ENCODE peak calls at places on chromosomes 11 and 22, in nine cellular contexts. N is MM.1S, E is uterus, V is coronary artery, L is left ventricle myocardium inferior, P is prostate gland, D is colonic mucosa, Q is thoracic aorta, Z is heart left ventricle. S is an unnamed sample.

GRCh38 chr11:45301537-45302246 is 15.6 kb upstream of the SYT13 start:
- DNase-seq in Z (no peak), N (no peak), E (no peak), V (no peak), P (no peak), D (no peak), L (no peak), Q (no peak), S (no peak)

GRCh38 chr11:125086633-125087296 is 23.7 kb downstream of the SLC37A2 start:
- DNase-seq in V (no peak), Q (no peak), D (no peak), E (no peak), P (no peak), L (no peak), Z (no peak), N (no peak), S (no peak)

GRCh38 chr11:35464308-35464707 is 45.0 kb upstream of the SLC1A2 start:
- DNase-seq in P (no peak), V (no peak), D (no peak), N (no peak), Q (no peak), E (no peak), Z (no peak), L (no peak), S (no peak)

GRCh38 chr11:19800162-19800561 is 87.5 kb downstream of the NAV2 start:
- DNase-seq in E (no peak), L (no peak), P (no peak), V (no peak), D (no peak), N (no peak), Z (no peak), Q (no peak), S (no peak)

GRCh38 chr11:76233936-76234703 is 27.8 kb upstream of the WNT11 start:
- DNase-seq in D (peak), N (peak), Q (peak), P (no peak), E (peak), Z (peak), L (peak), V (peak), S (peak)

GRCh38 chr11:8008212-8008611 is 21.1 kb downstream of the EIF3F start:
- DNase-seq in Z (no peak), L (no peak), P (no peak), V (no peak), D (no peak), Q (no peak), N (no peak), E (no peak), S (no peak)

GRCh38 chr11:76073716-76074115 is 132.6 kb downstream of the WNT11 start:
- DNase-seq in V (no peak), N (no peak), Z (no peak), L (no peak), E (no peak), Q (no peak), D (no peak), P (no peak), S (no peak)

GRCh38 chr11:22337571-22338464 is at the start of gene SLC17A6:
- DNase-seq in V (no peak), P (no peak), E (no peak), Z (no peak), N (peak), Q (no peak), L (no peak), D (no peak), S (no peak)

GRCh38 chr22:50276143-50276542 is 6.0 kb upstream of the MAPK11 start:
- DNase-seq in D (peak), E (peak), Z (peak), V (peak), P (peak), Q (no peak), N (peak), L (peak), S (peak)

GRCh38 chr22:49753961-49754673 is 73.6 kb downstream of the BRD1 start:
- DNase-seq in Q (no peak), L (no peak), V (peak), D (no peak), E (no peak), N (peak), P (no peak), Z (no peak), S (no peak)

GRCh38 chr11:71286701-71287643 is 34.6 kb upstream of the SHANK2 start:
- DNase-seq in D (peak), P (peak), V (peak), Q (no peak), L (no peak), N (no peak), Z (no peak), E (no peak), S (no peak)

GRCh38 chr22:50171965-50172421 is 1.5 kb downstream of the PANX2 start:
- DNase-seq in V (no peak), N (no peak), Z (no peak), E (no peak), L (no peak), P (no peak), Q (no peak), D (no peak), S (no peak)

DNA sequence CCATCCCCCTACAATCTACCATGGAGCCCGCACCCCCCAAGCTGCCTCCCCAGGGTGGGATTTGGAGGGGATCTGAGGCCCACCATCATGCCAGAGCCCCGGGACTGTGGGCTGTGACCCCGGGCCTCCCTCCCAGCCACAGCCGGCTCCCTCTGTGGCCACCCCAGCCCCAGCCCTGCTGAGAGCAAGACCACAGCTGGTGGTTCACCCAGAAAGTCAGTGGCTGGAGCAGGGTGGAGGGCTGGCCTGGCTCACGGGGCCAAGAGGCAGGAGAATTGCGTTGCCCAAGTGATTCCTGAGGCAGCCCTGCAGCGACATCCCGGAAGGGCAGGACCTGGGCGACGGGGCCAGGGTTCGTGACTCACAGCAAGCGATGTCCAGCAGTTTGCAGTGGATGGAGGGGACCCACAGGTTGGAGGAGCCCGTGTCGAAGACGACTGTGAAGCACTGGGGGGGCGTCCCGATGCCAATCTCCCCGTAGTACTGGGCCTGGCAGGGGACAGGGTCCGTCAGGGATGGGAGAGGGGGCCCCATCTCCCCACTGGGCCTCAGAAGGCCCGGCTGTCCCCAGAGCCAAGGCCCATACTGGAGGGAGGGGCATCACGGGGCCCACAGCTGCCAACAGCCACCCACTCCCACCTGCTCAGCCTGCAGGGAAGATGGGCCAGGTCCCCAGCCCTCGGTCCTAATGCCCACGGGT is 4.4 kb downstream of the CTSD start:
- DNase-seq in N (no peak), L (no peak), P (no peak), V (no peak), Q (no peak), E (no peak), Z (no peak), D (no peak), S (no peak)
- H3K27ac ChIP-seq in N (no peak), L (peak), P (no peak), V (peak), Q (peak), E (no peak), Z (peak), D (no peak), S (peak)

DNA sequence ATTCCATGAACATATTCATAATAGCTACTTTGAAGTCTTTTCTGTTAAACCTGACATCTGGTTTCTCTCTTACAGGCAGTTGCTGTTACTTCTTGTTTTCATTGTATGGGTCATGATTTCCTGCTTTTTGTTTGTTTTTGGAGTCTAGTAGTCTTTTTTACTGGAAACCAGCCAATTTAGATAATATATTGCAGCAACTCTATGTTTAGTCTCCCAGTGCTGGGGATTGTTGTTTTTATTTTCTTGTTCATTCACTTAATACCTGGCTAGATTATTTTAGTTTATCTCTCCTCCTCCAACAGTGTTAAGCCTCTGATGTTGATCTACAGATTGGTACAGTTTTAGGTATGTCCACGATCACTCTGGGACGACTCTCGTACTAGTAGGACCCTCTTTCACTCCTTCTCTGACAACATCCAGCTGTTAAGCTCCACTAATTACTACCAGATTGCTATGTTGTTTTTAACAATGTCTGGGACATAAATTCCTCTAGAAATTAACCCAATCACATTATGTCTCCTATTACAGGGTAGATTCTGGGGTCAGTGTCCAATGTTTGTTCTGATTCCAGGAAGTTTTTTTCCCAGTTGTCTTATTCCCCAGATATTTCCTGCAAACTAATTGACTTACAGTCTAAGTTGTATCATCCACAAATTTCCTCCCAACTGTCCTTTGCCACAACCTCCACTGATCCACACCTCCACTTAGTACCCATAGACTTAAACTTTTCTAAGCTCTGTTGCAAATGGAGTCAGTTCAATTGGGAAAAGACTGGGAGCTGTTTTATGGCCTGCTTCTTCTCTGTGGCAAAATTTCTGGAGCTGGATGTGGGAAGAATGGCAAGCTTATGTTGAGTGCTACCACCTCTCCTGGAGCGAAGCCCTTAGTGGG is 1280.6 kb upstream of the CNTN5 start:
- DNase-seq in Q (no peak), N (no peak), P (no peak), Z (no peak), D (no peak), E (no peak), V (no peak), L (no peak), S (no peak)
- H3K27ac ChIP-seq in Q (no peak), N (no peak), P (no peak), Z (peak), D (no peak), E (peak), V (no peak), L (peak), S (peak)

DNA sequence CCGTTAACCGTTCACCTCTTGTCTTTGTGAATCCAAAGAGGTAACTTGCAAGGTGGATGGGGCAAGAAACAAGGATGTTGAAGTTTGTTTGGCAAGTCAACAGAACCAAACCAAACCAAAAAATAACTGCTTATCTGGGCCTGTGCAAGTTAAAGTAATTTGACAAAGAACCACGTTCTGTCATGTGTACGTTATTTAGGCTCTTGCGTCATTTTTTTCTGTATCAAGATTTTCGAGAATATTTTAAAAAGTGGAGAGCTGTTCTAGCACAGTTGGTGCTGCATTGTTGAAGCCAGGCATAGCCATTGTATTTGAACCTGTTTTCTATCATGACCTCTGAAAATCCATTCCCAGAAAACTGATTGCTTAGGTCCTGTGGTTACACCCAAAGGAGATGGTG is 55.1 kb downstream of the PARVA start:
- DNase-seq in L (no peak), N (no peak), E (no peak), D (no peak), Z (no peak), V (no peak), P (no peak), Q (no peak), S (no peak)
- H3K27ac ChIP-seq in L (peak), N (no peak), E (peak), D (peak), Z (peak), V (peak), P (peak), Q (peak), S (no peak)

GRCh38 chr11:130553306-130553705 is 104.9 kb downstream of the ADAMTS15 start:
- DNase-seq in Q (no peak), N (no peak), D (no peak), V (no peak), P (no peak), Z (no peak), L (no peak), E (no peak), S (no peak)

GRCh38 chr11:130550160-130550559 is 101.7 kb downstream of the ADAMTS15 start:
- DNase-seq in N (no peak), D (no peak), V (no peak), L (no peak), P (no peak), E (no peak), Q (no peak), Z (no peak), S (no peak)

GRCh38 chr11:130550984-130551383 is 102.5 kb downstream of the ADAMTS15 start:
- DNase-seq in Z (no peak), L (no peak), N (no peak), V (no peak), Q (no peak), P (no peak), E (no peak), D (no peak), S (no peak)

GRCh38 chr11:130549393-130549999 is 101.1 kb downstream of the ADAMTS15 start:
- DNase-seq in P (no peak), D (no peak), V (no peak), E (no peak), L (no peak), Q (no peak), Z (no peak), N (no peak), S (no peak)

GRCh38 chr11:130551388-130551787 is 102.9 kb downstream of the ADAMTS15 start:
- DNase-seq in N (no peak), P (no peak), Z (no peak), D (no peak), V (no peak), E (no peak), Q (no peak), L (no peak), S (no peak)
- H3K27ac ChIP-seq in N (no peak), P (no peak), Z (no peak), D (no peak), V (no peak), E (peak), Q (no peak), L (no peak), S (no peak)

DNA sequence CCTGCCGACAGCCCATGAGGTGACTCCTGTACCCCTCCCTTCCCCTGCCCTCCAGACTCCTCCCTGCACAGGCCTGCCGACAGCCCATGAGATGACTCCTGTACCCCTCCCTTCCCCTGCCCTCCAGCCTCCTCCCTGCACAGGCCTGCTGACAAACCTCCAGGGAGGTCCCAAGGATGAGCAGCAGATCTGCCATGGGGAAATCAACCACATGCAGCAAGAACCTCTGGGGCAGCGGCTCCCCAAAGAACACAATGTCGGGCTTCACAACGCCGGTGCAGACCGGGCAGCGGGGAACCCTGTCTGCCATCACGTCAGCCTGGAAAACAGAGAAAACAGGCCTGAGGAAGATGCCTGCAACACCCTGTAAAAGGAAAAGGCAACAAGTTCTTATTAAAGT is 12.2 kb downstream of the SIRT3 start:
- DNase-seq in P (no peak), Z (no peak), V (no peak), L (no peak), Q (no peak), E (no peak), N (no peak), D (no peak), S (no peak)
- H3K27ac ChIP-seq in P (no peak), Z (no peak), V (no peak), L (no peak), Q (no peak), E (no peak), N (no peak), D (no peak), S (no peak)

GRCh38 chr22:25745341-25746011 is 3.5 kb downstream of the MYO18B start:
- DNase-seq in E (no peak), L (no peak), P (no peak), N (no peak), Z (no peak), D (no peak), Q (no peak), V (no peak), S (no peak)
- H3K27ac ChIP-seq in E (no peak), L (peak), P (no peak), N (no peak), Z (peak), D (no peak), Q (peak), V (peak), S (no peak)

DNA sequence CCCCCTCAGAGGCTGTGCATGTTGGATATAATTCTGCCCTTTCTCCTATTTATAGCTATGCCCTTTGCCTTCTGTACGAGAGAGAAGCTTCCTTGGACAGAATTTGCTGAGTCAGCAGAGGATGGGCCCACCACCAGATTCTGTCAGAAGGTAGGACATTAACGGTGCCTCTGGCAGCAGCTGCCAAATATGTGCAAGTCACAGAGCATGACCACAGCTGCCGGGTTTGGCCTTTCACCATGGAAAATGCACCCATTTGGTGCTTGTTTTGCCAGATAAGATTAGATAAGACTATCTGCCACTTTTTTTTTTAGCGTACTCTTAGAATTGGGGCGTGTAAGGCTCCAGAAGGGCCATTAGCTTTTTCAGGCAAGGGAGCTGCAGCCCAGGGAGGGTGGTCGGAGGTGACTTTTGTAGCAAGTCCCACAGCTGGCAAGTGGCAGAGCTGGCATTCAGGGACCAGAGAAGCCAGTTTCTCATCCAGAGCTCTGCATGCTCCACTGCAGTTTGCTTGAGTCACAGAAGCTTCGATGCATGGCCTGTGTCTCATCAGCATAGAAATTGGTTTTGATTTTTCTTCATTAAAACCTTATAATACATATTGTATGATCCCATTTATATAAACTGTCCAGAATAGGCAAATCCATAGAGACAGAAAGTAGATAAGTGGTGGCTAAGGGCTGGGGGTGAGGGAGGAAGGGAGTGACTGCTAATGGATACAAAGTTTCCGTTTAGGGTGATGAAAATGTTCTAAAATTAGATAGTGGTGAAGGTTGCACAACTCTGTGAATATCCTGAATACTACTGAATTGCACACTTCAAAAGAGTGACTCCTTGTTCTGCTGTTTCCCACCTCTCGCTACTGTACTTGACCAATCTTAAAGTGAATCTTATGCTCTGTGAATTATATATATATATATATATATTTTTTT is 15.8 kb downstream of the UPB1 start:
- DNase-seq in N (no peak), Z (no peak), D (peak), P (no peak), L (peak), V (no peak), Q (no peak), E (no peak), S (no peak)
- H3K27ac ChIP-seq in N (no peak), Z (no peak), D (no peak), P (no peak), L (peak), V (peak), Q (no peak), E (no peak), S (peak)

DNA sequence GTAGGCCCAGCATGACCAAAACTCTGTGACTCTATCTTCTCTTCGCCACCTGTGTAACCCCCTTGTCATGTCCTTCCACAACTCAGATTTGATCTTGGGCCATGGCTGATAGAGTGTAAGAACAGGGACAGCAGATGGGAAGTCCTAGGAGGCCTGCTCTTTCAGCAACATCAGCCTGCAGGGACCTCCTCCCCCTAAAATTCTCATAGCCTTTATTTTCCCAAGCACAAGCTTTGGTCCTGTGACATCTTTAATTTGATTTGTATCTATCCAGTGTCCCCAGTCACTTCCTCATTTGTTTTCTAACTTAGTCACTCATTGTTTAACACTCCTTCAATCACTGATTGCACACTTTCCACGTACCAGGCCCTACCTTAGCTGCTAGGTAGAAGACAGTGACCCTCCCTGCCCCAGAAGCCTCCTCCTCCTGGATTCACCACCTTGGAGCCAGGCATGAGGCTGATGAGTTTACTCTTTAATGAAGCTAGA is 5.3 kb downstream of the UBQLN3 start:
- DNase-seq in D (no peak), L (no peak), P (no peak), Z (no peak), N (no peak), E (no peak), Q (no peak), V (no peak), S (no peak)
- H3K27ac ChIP-seq in D (no peak), L (no peak), P (no peak), Z (no peak), N (no peak), E (no peak), Q (no peak), V (no peak), S (no peak)

S was measured in right cardiac atrium.